ENCODE peak calls at places on chromosomes 11 and 22, in four cellular contexts. Z, O, D and V are unnamed samples.

GRCh38 chr11:47477323-47477722 is 28.4 kb upstream of the RAPSN start:
- DNase-seq in Z (no peak), O (no peak), D (peak; percentile 75), V (no peak)

GRCh38 chr11:114799524-114799923 is 121.2 kb downstream of the NXPE2 start:
- DNase-seq in Z (no peak), O (no peak), D (no peak), V (no peak)

GRCh38 chr11:1077033-1077416 is 2.4 kb downstream of the MUC2 start:
- DNase-seq in Z (no peak), O (no peak), D (no peak), V (no peak)

GRCh38 chr22:42820075-42820763 is 36.9 kb downstream of the ARFGAP3 start:
- DNase-seq in Z (peak; percentile 80), O (no peak), D (peak; percentile 86), V (peak; percentile 30)

GRCh38 chr11:131938321-131938751 is 567.9 kb downstream of the NTM start:
- DNase-seq in Z (no peak), O (peak; percentile 25), D (no peak), V (peak; percentile 78)

GRCh38 chr11:43830928-43831440 is 49.6 kb upstream of the ALKBH3 start:
- DNase-seq in Z (peak; percentile 97), O (no peak), D (peak; percentile 100), V (no peak)

GRCh38 chr11:73950869-73951710 is at the start of gene DNAJB13:
- DNase-seq in Z (no peak), O (peak; percentile 48), D (peak; percentile 63), V (no peak)

GRCh38 chr11:126061707-126062678 is 673 bp downstream of the CDON start:
- DNase-seq in Z (no peak), O (peak; percentile 51), D (peak; percentile 40), V (peak; percentile 73)

GRCh38 chr22:36295247-36295646 is 42.3 kb downstream of the APOL1 start:
- DNase-seq in Z (no peak), O (no peak), D (no peak), V (no peak)

GRCh38 chr11:95917188-95918036 is 6.5 kb downstream of the MTMR2 start:
- DNase-seq in Z (no peak), O (no peak), D (no peak), V (no peak)

GRCh38 chr11:8756201-8756600 is 73.6 kb downstream of the RPL27A start:
- DNase-seq in Z (peak; percentile 63), O (no peak), D (no peak), V (peak; percentile 14)

GRCh38 chr22:50523806-50524663 is 1.4 kb downstream of the SCO2 start:
- DNase-seq in Z (no peak), O (no peak), D (no peak), V (no peak)

GRCh38 chr11:76997512-76997911 is 36.7 kb upstream of the B3GNT6 start:
- DNase-seq in Z (no peak), O (no peak), D (no peak), V (no peak)

GRCh38 chr22:44758354-44758969 is 6.1 kb downstream of the ARHGAP8 start:
- DNase-seq in Z (no peak), O (no peak), D (peak; percentile 44), V (no peak)

GRCh38 chr11:32385998-32386397 is 49.3 kb downstream of the WT1 start:
- DNase-seq in Z (no peak), O (no peak), D (peak; percentile 73), V (peak; percentile 17)

GRCh38 chr11:129190087-129190486 is 2.0 kb downstream of the ARHGAP32 start:
- DNase-seq in Z (peak; percentile 63), O (peak; percentile 27), D (no peak), V (no peak)

GRCh38 chr22:19708323-19709011 is 5.8 kb upstream of the SEPTIN5 start:
- DNase-seq in Z (no peak), O (peak; percentile 49), D (no peak), V (peak; percentile 87)

GRCh38 chr22:39253427-39254070 is 8.8 kb upstream of the PDGFB start:
- DNase-seq in Z (peak; percentile 10), O (peak; percentile 81), D (peak; percentile 90), V (peak; percentile 76)